ENCODE peak calls at places on chromosomes 2 and 18, in four cellular contexts. One of them, this sample, is unnamed.

GRCh38 chr2:221161186-221161585 is 410.9 kb downstream of the EPHA4 start:
- DNase-seq in PC-9: no peak
- DNase-seq in HCT116: no peak
- DNase-seq in neural progenitor cell: no peak
- DNase-seq in this sample: no peak

GRCh38 chr2:222424729-222425671 is 657 bp downstream of the SGPP2 start:
- DNase-seq in PC-9: peak; percentile 26
- DNase-seq in HCT116: no peak
- DNase-seq in neural progenitor cell: peak; percentile 44
- DNase-seq in this sample: no peak

GRCh38 chr2:10700078-10700803 is 10.5 kb upstream of the NOL10 start:
- DNase-seq in PC-9: no peak
- DNase-seq in HCT116: no peak
- DNase-seq in neural progenitor cell: no peak
- DNase-seq in this sample: no peak

GRCh38 chr18:78492064-78492812 is 487.4 kb upstream of the SALL3 start:
- DNase-seq in PC-9: no peak
- DNase-seq in HCT116: no peak
- DNase-seq in neural progenitor cell: no peak
- DNase-seq in this sample: no peak

GRCh38 chr2:197965756-197966155 is 161.4 kb downstream of the PLCL1 start:
- DNase-seq in PC-9: no peak
- DNase-seq in HCT116: no peak
- DNase-seq in neural progenitor cell: no peak
- DNase-seq in this sample: no peak

GRCh38 chr18:49494660-49495059 is 7.6 kb upstream of the C18orf32 start:
- DNase-seq in PC-9: no peak
- DNase-seq in HCT116: no peak
- DNase-seq in neural progenitor cell: no peak
- DNase-seq in this sample: no peak

GRCh38 chr2:144389151-144389929 is 130.6 kb downstream of the ZEB2 start:
- DNase-seq in PC-9: peak; percentile 25
- DNase-seq in HCT116: no peak
- DNase-seq in neural progenitor cell: no peak
- DNase-seq in this sample: peak; percentile 61

GRCh38 chr18:8849696-8850095 is 144.3 kb downstream of the MTCL1 start:
- DNase-seq in PC-9: no peak
- DNase-seq in HCT116: no peak
- DNase-seq in neural progenitor cell: no peak
- DNase-seq in this sample: no peak

GRCh38 chr2:214126135-214126534 is 284.7 kb upstream of the VWC2L start:
- DNase-seq in PC-9: no peak
- DNase-seq in HCT116: peak; percentile 34
- DNase-seq in neural progenitor cell: no peak
- DNase-seq in this sample: peak; percentile 76

GRCh38 chr2:54106631-54107454 is 8.6 kb upstream of the ACYP2 start:
- DNase-seq in PC-9: peak; percentile 51
- DNase-seq in HCT116: peak; percentile 53
- DNase-seq in neural progenitor cell: peak; percentile 67
- DNase-seq in this sample: peak; percentile 43

GRCh38 chr2:72630767-72631166 is 195.1 kb downstream of the EXOC6B start:
- DNase-seq in PC-9: no peak
- DNase-seq in HCT116: no peak
- DNase-seq in neural progenitor cell: no peak
- DNase-seq in this sample: no peak

GRCh38 chr2:139225961-139226360 is 445.8 kb upstream of the NXPH2 start:
- DNase-seq in PC-9: no peak
- DNase-seq in HCT116: no peak
- DNase-seq in neural progenitor cell: no peak
- DNase-seq in this sample: no peak

GRCh38 chr18:5759169-5759568 is 136.2 kb downstream of the TMEM200C start:
- DNase-seq in PC-9: no peak
- DNase-seq in HCT116: no peak
- DNase-seq in neural progenitor cell: peak; percentile 21
- DNase-seq in this sample: no peak

GRCh38 chr18:27062802-27063201 is 122.3 kb downstream of the CHST9 start:
- DNase-seq in PC-9: peak; percentile 1
- DNase-seq in HCT116: no peak
- DNase-seq in neural progenitor cell: no peak
- DNase-seq in this sample: peak; percentile 96

GRCh38 chr18:56217406-56217805 is 421.0 kb downstream of the TXNL1 start:
- DNase-seq in PC-9: no peak
- DNase-seq in HCT116: no peak
- DNase-seq in neural progenitor cell: no peak
- DNase-seq in this sample: no peak

GRCh38 chr2:111659361-111660281 is 224.4 kb downstream of the ANAPC1 start:
- DNase-seq in PC-9: peak; percentile 90
- DNase-seq in HCT116: peak; percentile 48
- DNase-seq in neural progenitor cell: no peak
- DNase-seq in this sample: peak; percentile 99

GRCh38 chr2:199693861-199694260 is 157.1 kb downstream of the FTCDNL1 start:
- DNase-seq in PC-9: no peak
- DNase-seq in HCT116: no peak
- DNase-seq in neural progenitor cell: no peak
- DNase-seq in this sample: no peak

GRCh38 chr2:127185093-127185492 is 35.0 kb downstream of the CYP27C1 start:
- DNase-seq in PC-9: no peak
- DNase-seq in HCT116: no peak
- DNase-seq in neural progenitor cell: no peak
- DNase-seq in this sample: no peak

GRCh38 chr2:233075966-233076339 is 15.8 kb downstream of the INPP5D start:
- DNase-seq in PC-9: no peak
- DNase-seq in HCT116: no peak
- DNase-seq in neural progenitor cell: no peak
- DNase-seq in this sample: no peak

GRCh38 chr2:48707466-48707865 is 48.1 kb downstream of the LHCGR start:
- DNase-seq in PC-9: peak; percentile 57
- DNase-seq in HCT116: no peak
- DNase-seq in neural progenitor cell: no peak
- DNase-seq in this sample: peak; percentile 28

GRCh38 chr2:237696471-237696870 is 69.1 kb downstream of the LRRFIP1 start:
- DNase-seq in PC-9: no peak
- DNase-seq in HCT116: no peak
- DNase-seq in neural progenitor cell: no peak
- DNase-seq in this sample: no peak

GRCh38 chr2:109143214-109144187 is 14.5 kb downstream of the SH3RF3 start:
- DNase-seq in PC-9: no peak
- DNase-seq in HCT116: no peak
- DNase-seq in neural progenitor cell: no peak
- DNase-seq in this sample: no peak

DNA sequence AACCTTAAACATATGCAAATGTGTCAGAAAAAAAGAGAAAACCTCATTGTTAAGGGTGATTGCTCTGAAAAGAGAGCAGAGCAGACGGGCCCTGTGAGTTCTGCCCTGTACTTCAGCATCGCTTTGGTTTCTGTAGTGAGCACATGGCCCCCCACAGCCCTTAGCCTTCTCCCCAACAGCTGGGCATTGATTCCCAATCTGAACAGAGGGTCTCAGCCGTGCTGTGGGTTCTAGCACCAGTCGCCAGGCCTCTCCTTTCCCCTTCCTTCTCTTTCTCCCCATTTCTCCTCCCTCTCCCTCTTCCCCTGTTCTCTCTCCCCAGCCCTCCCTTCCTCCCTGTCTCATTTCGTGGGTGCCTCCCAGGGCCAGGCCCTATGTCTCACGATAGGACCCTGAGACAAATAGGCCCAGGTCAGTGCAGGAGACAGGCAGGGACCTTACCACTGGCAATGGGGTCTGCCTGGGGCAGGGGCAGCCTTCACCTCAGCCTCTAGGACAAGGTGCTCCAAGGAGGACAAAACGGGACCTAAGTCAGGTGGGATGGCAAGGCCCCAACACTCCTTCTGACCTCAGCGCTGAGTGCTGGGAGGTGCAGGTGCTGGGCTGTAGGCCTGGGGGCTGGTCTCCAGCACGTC is 143.4 kb upstream of the GPC1 start:
- DNase-seq in PC-9: no peak
- DNase-seq in HCT116: no peak
- DNase-seq in neural progenitor cell: no peak
- DNase-seq in this sample: no peak
- TF ChIP-seq EZH2 in PC-9: no peak
- TF ChIP-seq EZH2 in HCT116: no peak
- TF ChIP-seq EZH2 in neural progenitor cell: no peak
- TF ChIP-seq EZH2 in this sample: no peak

GRCh38 chr2:30741576-30741975 is 65.7 kb downstream of the CAPN13 start:
- DNase-seq in PC-9: no peak
- DNase-seq in HCT116: no peak
- DNase-seq in neural progenitor cell: no peak
- DNase-seq in this sample: no peak
- H3K27me3 ChIP-seq in PC-9: no peaks in the 10 kb centered on the region
- H3K27me3 ChIP-seq in HCT116: peaks cover 22% of the 10 kb centered on the region
- H3K27me3 ChIP-seq in neural progenitor cell: no peaks in the 10 kb centered on the region
- H3K27me3 ChIP-seq in this sample: peaks cover 2% of the 10 kb centered on the region

GRCh38 chr2:133888816-133889215 is 320.6 kb upstream of the NCKAP5 start:
- DNase-seq in PC-9: no peak
- DNase-seq in HCT116: no peak
- DNase-seq in neural progenitor cell: no peak
- DNase-seq in this sample: no peak

GRCh38 chr2:133892352-133892913 is 324.2 kb upstream of the NCKAP5 start:
- DNase-seq in PC-9: no peak
- DNase-seq in HCT116: no peak
- DNase-seq in neural progenitor cell: no peak
- DNase-seq in this sample: no peak

DNA sequence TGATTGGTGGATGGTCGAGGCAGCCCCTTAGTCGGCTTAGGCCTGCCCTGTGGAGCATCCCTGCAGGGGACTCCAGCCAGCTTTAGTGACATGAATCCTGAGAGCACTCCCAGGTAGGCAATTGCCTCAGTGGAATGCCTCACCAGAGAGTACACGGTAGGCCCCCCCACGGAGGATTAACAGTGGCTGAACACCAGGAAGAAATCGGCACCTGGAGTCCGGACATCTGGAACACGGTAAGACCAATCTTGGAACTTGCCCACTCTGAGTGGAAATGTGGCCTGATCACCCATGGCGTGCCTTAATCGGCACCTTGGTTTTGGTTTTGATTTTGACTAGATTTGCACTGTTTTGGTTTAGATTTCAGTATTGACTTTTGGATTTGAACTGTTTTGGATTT is 326.2 kb upstream of the NCKAP5 start:
- DNase-seq in PC-9: no peak
- DNase-seq in HCT116: no peak
- DNase-seq in neural progenitor cell: no peak
- DNase-seq in this sample: no peak
- H3K4me2 ChIP-seq in PC-9: no peak overlapping the region
- H3K4me2 ChIP-seq in HCT116: no peak overlapping the region
- H3K4me2 ChIP-seq in neural progenitor cell: no peak overlapping the region
- H3K4me2 ChIP-seq in this sample: no peak overlapping the region

DNA sequence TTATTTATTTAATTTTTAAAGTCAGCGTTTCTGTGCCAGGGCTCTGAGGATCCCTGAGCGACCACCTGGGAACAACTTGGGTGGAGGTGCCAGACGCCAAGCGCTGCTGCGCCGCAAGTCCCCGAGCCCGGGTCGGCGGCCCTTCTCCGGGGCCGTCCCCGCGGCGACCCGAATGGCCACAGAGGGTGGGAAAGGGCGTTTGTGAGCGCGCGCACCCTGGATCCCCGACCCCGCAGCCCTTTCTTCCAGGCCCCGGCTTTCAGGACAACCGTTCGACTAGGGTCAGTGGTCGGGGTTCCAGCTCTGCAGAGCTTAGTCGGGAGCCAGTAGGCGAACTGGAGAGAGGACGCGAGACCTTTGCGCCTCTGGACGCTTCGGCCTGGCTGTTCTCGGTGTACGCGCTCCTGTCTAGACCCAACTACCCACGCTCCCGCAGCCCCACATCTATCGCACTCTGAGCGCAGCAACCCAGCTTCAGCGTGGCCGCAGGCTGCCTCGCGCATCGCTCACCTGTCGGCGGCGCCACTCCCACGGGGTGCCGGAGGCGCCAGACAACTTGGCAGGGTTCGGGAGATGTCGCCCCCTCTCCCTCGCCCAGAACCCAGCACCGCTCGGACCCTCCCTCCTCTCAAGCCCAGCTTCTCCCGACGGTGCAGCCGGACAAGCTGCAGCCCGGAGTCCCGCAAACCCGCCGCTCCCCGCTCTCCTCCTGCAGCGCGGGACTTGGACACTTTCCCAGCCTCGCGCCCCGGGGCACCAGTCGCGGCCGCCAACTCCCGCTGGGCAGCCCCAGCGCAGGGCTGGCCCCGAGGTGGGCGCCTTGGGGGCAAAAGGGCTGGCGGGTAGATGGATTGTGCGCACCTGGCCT is 785 bp downstream of the LYPD1 start:
- DNase-seq in PC-9: peak; percentile 14
- DNase-seq in HCT116: no peak
- DNase-seq in neural progenitor cell: peak; percentile 72
- DNase-seq in this sample: peak; percentile 28
- TF ChIP-seq EZH2 in PC-9: no peak
- TF ChIP-seq EZH2 in HCT116: no peak
- TF ChIP-seq EZH2 in neural progenitor cell: peak; percentile 80
- TF ChIP-seq EZH2 in this sample: peak; percentile 81